ENCODE peak calls at places on chromosome 18, in seven cellular contexts. One of them, this sample, is unnamed.

GRCh38 chr18:34789768-34790344 is 79.8 kb downstream of the DTNA start:
- DNase-seq in foreskin keratinocyte: peak
- DNase-seq in heart left ventricle: no peak
- DNase-seq in fibroblast of the aortic adventitia: no peak
- DNase-seq in CD4-positive, CD25-positive, alpha-beta regulatory T cell: no peak
- DNase-seq in mesenteric fat pad: no peak
- DNase-seq in ELF-1: no peak
- DNase-seq in this sample: peak

GRCh38 chr18:77918738-77919137 is 669.1 kb downstream of the GALR1 start:
- DNase-seq in foreskin keratinocyte: no peak
- DNase-seq in heart left ventricle: no peak
- DNase-seq in fibroblast of the aortic adventitia: no peak
- DNase-seq in CD4-positive, CD25-positive, alpha-beta regulatory T cell: no peak
- DNase-seq in mesenteric fat pad: no peak
- DNase-seq in ELF-1: no peak
- DNase-seq in this sample: no peak

GRCh38 chr18:74378179-74378682 is 62.6 kb downstream of the C18orf63 start:
- DNase-seq in foreskin keratinocyte: no peak
- DNase-seq in heart left ventricle: peak
- DNase-seq in fibroblast of the aortic adventitia: peak
- DNase-seq in CD4-positive, CD25-positive, alpha-beta regulatory T cell: no peak
- DNase-seq in mesenteric fat pad: no peak
- DNase-seq in ELF-1: no peak
- DNase-seq in this sample: no peak

GRCh38 chr18:13889661-13890060 is 25.7 kb downstream of the MC2R start:
- DNase-seq in foreskin keratinocyte: no peak
- DNase-seq in heart left ventricle: no peak
- DNase-seq in fibroblast of the aortic adventitia: no peak
- DNase-seq in CD4-positive, CD25-positive, alpha-beta regulatory T cell: no peak
- DNase-seq in mesenteric fat pad: no peak
- DNase-seq in ELF-1: no peak
- DNase-seq in this sample: peak

GRCh38 chr18:26376106-26376505 is 149.9 kb downstream of the TAF4B start:
- DNase-seq in foreskin keratinocyte: no peak
- DNase-seq in heart left ventricle: no peak
- DNase-seq in fibroblast of the aortic adventitia: no peak
- DNase-seq in CD4-positive, CD25-positive, alpha-beta regulatory T cell: no peak
- DNase-seq in mesenteric fat pad: no peak
- DNase-seq in ELF-1: no peak
- DNase-seq in this sample: no peak

GRCh38 chr18:9437049-9437448 is 38.3 kb upstream of the RALBP1 start:
- DNase-seq in foreskin keratinocyte: no peak
- DNase-seq in heart left ventricle: no peak
- DNase-seq in fibroblast of the aortic adventitia: peak
- DNase-seq in CD4-positive, CD25-positive, alpha-beta regulatory T cell: no peak
- DNase-seq in mesenteric fat pad: no peak
- DNase-seq in ELF-1: no peak
- DNase-seq in this sample: no peak

GRCh38 chr18:23073996-23074606 is 61.2 kb upstream of the CABLES1 start:
- DNase-seq in foreskin keratinocyte: no peak
- DNase-seq in heart left ventricle: no peak
- DNase-seq in fibroblast of the aortic adventitia: no peak
- DNase-seq in CD4-positive, CD25-positive, alpha-beta regulatory T cell: no peak
- DNase-seq in mesenteric fat pad: no peak
- DNase-seq in ELF-1: no peak
- DNase-seq in this sample: no peak

GRCh38 chr18:44835555-44836156 is 155.0 kb downstream of the SETBP1 start:
- DNase-seq in foreskin keratinocyte: no peak
- DNase-seq in heart left ventricle: no peak
- DNase-seq in fibroblast of the aortic adventitia: peak
- DNase-seq in CD4-positive, CD25-positive, alpha-beta regulatory T cell: no peak
- DNase-seq in mesenteric fat pad: no peak
- DNase-seq in ELF-1: peak
- DNase-seq in this sample: no peak

GRCh38 chr18:40612356-40612755 is 1342.7 kb upstream of the PIK3C3 start:
- DNase-seq in foreskin keratinocyte: no peak
- DNase-seq in heart left ventricle: no peak
- DNase-seq in fibroblast of the aortic adventitia: no peak
- DNase-seq in CD4-positive, CD25-positive, alpha-beta regulatory T cell: no peak
- DNase-seq in mesenteric fat pad: no peak
- DNase-seq in ELF-1: no peak
- DNase-seq in this sample: no peak

GRCh38 chr18:75209129-75209951 is at the start of gene PTGR3:
- DNase-seq in foreskin keratinocyte: peak
- DNase-seq in heart left ventricle: peak
- DNase-seq in fibroblast of the aortic adventitia: peak
- DNase-seq in CD4-positive, CD25-positive, alpha-beta regulatory T cell: peak
- DNase-seq in mesenteric fat pad: peak
- DNase-seq in ELF-1: peak
- DNase-seq in this sample: peak

GRCh38 chr18:68428026-68428425 is 286.9 kb downstream of the TMX3 start:
- DNase-seq in foreskin keratinocyte: peak
- DNase-seq in heart left ventricle: peak
- DNase-seq in fibroblast of the aortic adventitia: peak
- DNase-seq in CD4-positive, CD25-positive, alpha-beta regulatory T cell: no peak
- DNase-seq in mesenteric fat pad: no peak
- DNase-seq in ELF-1: no peak
- DNase-seq in this sample: peak

GRCh38 chr18:11494093-11494492 is 115.3 kb upstream of the SLC35G4 start:
- DNase-seq in foreskin keratinocyte: peak
- DNase-seq in heart left ventricle: no peak
- DNase-seq in fibroblast of the aortic adventitia: no peak
- DNase-seq in CD4-positive, CD25-positive, alpha-beta regulatory T cell: no peak
- DNase-seq in mesenteric fat pad: no peak
- DNase-seq in ELF-1: no peak
- DNase-seq in this sample: peak

GRCh38 chr18:421236-422155 is 79.0 kb downstream of the COLEC12 start:
- DNase-seq in foreskin keratinocyte: no peak
- DNase-seq in heart left ventricle: no peak
- DNase-seq in fibroblast of the aortic adventitia: peak
- DNase-seq in CD4-positive, CD25-positive, alpha-beta regulatory T cell: no peak
- DNase-seq in mesenteric fat pad: no peak
- DNase-seq in ELF-1: peak
- DNase-seq in this sample: no peak

GRCh38 chr18:44624052-44624451 is 56.6 kb upstream of the SETBP1 start:
- DNase-seq in foreskin keratinocyte: no peak
- DNase-seq in heart left ventricle: no peak
- DNase-seq in fibroblast of the aortic adventitia: no peak
- DNase-seq in CD4-positive, CD25-positive, alpha-beta regulatory T cell: no peak
- DNase-seq in mesenteric fat pad: no peak
- DNase-seq in ELF-1: no peak
- DNase-seq in this sample: no peak

GRCh38 chr18:32956591-32957310 is 183.9 kb upstream of the KLHL14 start:
- DNase-seq in foreskin keratinocyte: peak
- DNase-seq in heart left ventricle: no peak
- DNase-seq in fibroblast of the aortic adventitia: peak
- DNase-seq in CD4-positive, CD25-positive, alpha-beta regulatory T cell: no peak
- DNase-seq in mesenteric fat pad: no peak
- DNase-seq in ELF-1: no peak
- DNase-seq in this sample: peak

GRCh38 chr18:27181726-27182125 is 3.4 kb downstream of the CHST9 start:
- DNase-seq in foreskin keratinocyte: no peak
- DNase-seq in heart left ventricle: no peak
- DNase-seq in fibroblast of the aortic adventitia: no peak
- DNase-seq in CD4-positive, CD25-positive, alpha-beta regulatory T cell: no peak
- DNase-seq in mesenteric fat pad: no peak
- DNase-seq in ELF-1: no peak
- DNase-seq in this sample: no peak

GRCh38 chr18:62751341-62751821 is 36.0 kb downstream of the PHLPP1 start:
- DNase-seq in foreskin keratinocyte: no peak
- DNase-seq in heart left ventricle: peak
- DNase-seq in fibroblast of the aortic adventitia: peak
- DNase-seq in CD4-positive, CD25-positive, alpha-beta regulatory T cell: no peak
- DNase-seq in mesenteric fat pad: no peak
- DNase-seq in ELF-1: peak
- DNase-seq in this sample: no peak

GRCh38 chr18:56565596-56566355 is 72.6 kb downstream of the TXNL1 start:
- DNase-seq in foreskin keratinocyte: peak
- DNase-seq in heart left ventricle: no peak
- DNase-seq in fibroblast of the aortic adventitia: peak
- DNase-seq in CD4-positive, CD25-positive, alpha-beta regulatory T cell: no peak
- DNase-seq in mesenteric fat pad: no peak
- DNase-seq in ELF-1: peak
- DNase-seq in this sample: peak

GRCh38 chr18:40124107-40124506 is 1830.9 kb upstream of the PIK3C3 start:
- DNase-seq in foreskin keratinocyte: peak
- DNase-seq in heart left ventricle: no peak
- DNase-seq in fibroblast of the aortic adventitia: no peak
- DNase-seq in CD4-positive, CD25-positive, alpha-beta regulatory T cell: no peak
- DNase-seq in mesenteric fat pad: no peak
- DNase-seq in ELF-1: no peak
- DNase-seq in this sample: peak

GRCh38 chr18:66511810-66512209 is 92.1 kb downstream of the CDH19 start:
- DNase-seq in foreskin keratinocyte: peak
- DNase-seq in heart left ventricle: no peak
- DNase-seq in fibroblast of the aortic adventitia: no peak
- DNase-seq in CD4-positive, CD25-positive, alpha-beta regulatory T cell: no peak
- DNase-seq in mesenteric fat pad: no peak
- DNase-seq in ELF-1: no peak
- DNase-seq in this sample: peak

GRCh38 chr18:50143891-50144290 is 51.1 kb downstream of the MYO5B start:
- DNase-seq in foreskin keratinocyte: peak
- DNase-seq in heart left ventricle: no peak
- DNase-seq in fibroblast of the aortic adventitia: no peak
- DNase-seq in CD4-positive, CD25-positive, alpha-beta regulatory T cell: no peak
- DNase-seq in mesenteric fat pad: no peak
- DNase-seq in ELF-1: no peak
- DNase-seq in this sample: peak

GRCh38 chr18:69968073-69968472 is 20.4 kb upstream of the CD226 start:
- DNase-seq in foreskin keratinocyte: no peak
- DNase-seq in heart left ventricle: no peak
- DNase-seq in fibroblast of the aortic adventitia: no peak
- DNase-seq in CD4-positive, CD25-positive, alpha-beta regulatory T cell: no peak
- DNase-seq in mesenteric fat pad: no peak
- DNase-seq in ELF-1: peak
- DNase-seq in this sample: no peak

GRCh38 chr18:10565835-10566234 is 40.0 kb downstream of the NAPG start:
- DNase-seq in foreskin keratinocyte: no peak
- DNase-seq in heart left ventricle: no peak
- DNase-seq in fibroblast of the aortic adventitia: no peak
- DNase-seq in CD4-positive, CD25-positive, alpha-beta regulatory T cell: no peak
- DNase-seq in mesenteric fat pad: no peak
- DNase-seq in ELF-1: no peak
- DNase-seq in this sample: no peak

GRCh38 chr18:11570073-11570588 is 39.3 kb upstream of the SLC35G4 start:
- DNase-seq in foreskin keratinocyte: no peak
- DNase-seq in heart left ventricle: no peak
- DNase-seq in fibroblast of the aortic adventitia: no peak
- DNase-seq in CD4-positive, CD25-positive, alpha-beta regulatory T cell: no peak
- DNase-seq in mesenteric fat pad: no peak
- DNase-seq in ELF-1: no peak
- DNase-seq in this sample: no peak

GRCh38 chr18:21115519-21116411 is 4.2 kb upstream of the ROCK1 start:
- DNase-seq in foreskin keratinocyte: peak
- DNase-seq in heart left ventricle: no peak
- DNase-seq in fibroblast of the aortic adventitia: peak
- DNase-seq in CD4-positive, CD25-positive, alpha-beta regulatory T cell: no peak
- DNase-seq in mesenteric fat pad: no peak
- DNase-seq in ELF-1: peak
- DNase-seq in this sample: no peak

GRCh38 chr18:13797157-13797611 is 26.8 kb upstream of the MC5R start:
- DNase-seq in foreskin keratinocyte: peak
- DNase-seq in heart left ventricle: no peak
- DNase-seq in fibroblast of the aortic adventitia: peak
- DNase-seq in CD4-positive, CD25-positive, alpha-beta regulatory T cell: no peak
- DNase-seq in mesenteric fat pad: no peak
- DNase-seq in ELF-1: no peak
- DNase-seq in this sample: peak

GRCh38 chr18:43034683-43035500 is 80.6 kb downstream of the RIT2 start:
- DNase-seq in foreskin keratinocyte: peak
- DNase-seq in heart left ventricle: no peak
- DNase-seq in fibroblast of the aortic adventitia: no peak
- DNase-seq in CD4-positive, CD25-positive, alpha-beta regulatory T cell: no peak
- DNase-seq in mesenteric fat pad: no peak
- DNase-seq in ELF-1: peak
- DNase-seq in this sample: peak

GRCh38 chr18:49621301-49621700 is 59.4 kb downstream of the LIPG start:
- DNase-seq in foreskin keratinocyte: no peak
- DNase-seq in heart left ventricle: no peak
- DNase-seq in fibroblast of the aortic adventitia: no peak
- DNase-seq in CD4-positive, CD25-positive, alpha-beta regulatory T cell: no peak
- DNase-seq in mesenteric fat pad: no peak
- DNase-seq in ELF-1: no peak
- DNase-seq in this sample: no peak

GRCh38 chr18:23618862-23619387 is 32.6 kb upstream of the NPC1 start:
- DNase-seq in foreskin keratinocyte: no peak
- DNase-seq in heart left ventricle: no peak
- DNase-seq in fibroblast of the aortic adventitia: peak
- DNase-seq in CD4-positive, CD25-positive, alpha-beta regulatory T cell: no peak
- DNase-seq in mesenteric fat pad: no peak
- DNase-seq in ELF-1: peak
- DNase-seq in this sample: peak

GRCh38 chr18:32624182-32624723 is 148.6 kb downstream of the KLHL14 start:
- DNase-seq in foreskin keratinocyte: peak
- DNase-seq in heart left ventricle: no peak
- DNase-seq in fibroblast of the aortic adventitia: no peak
- DNase-seq in CD4-positive, CD25-positive, alpha-beta regulatory T cell: no peak
- DNase-seq in mesenteric fat pad: no peak
- DNase-seq in ELF-1: no peak
- DNase-seq in this sample: peak

GRCh38 chr18:32707153-32707552 is 65.7 kb downstream of the KLHL14 start:
- DNase-seq in foreskin keratinocyte: no peak
- DNase-seq in heart left ventricle: no peak
- DNase-seq in fibroblast of the aortic adventitia: no peak
- DNase-seq in CD4-positive, CD25-positive, alpha-beta regulatory T cell: no peak
- DNase-seq in mesenteric fat pad: no peak
- DNase-seq in ELF-1: no peak
- DNase-seq in this sample: peak

GRCh38 chr18:8966819-8967218 is 135.7 kb upstream of the NDUFV2 start:
- DNase-seq in foreskin keratinocyte: no peak
- DNase-seq in heart left ventricle: no peak
- DNase-seq in fibroblast of the aortic adventitia: no peak
- DNase-seq in CD4-positive, CD25-positive, alpha-beta regulatory T cell: no peak
- DNase-seq in mesenteric fat pad: no peak
- DNase-seq in ELF-1: no peak
- DNase-seq in this sample: no peak

This sample was measured in bronchial epithelial cell.